ENCODE peak calls at places on chromosome 2, in eight cellular contexts. One of them, this sample, is unnamed.

GRCh38 chr2:48586433-48586832 is 31.2 kb upstream of the GTF2A1L start:
- DNase-seq in H54: no peak
- DNase-seq in HTR-8/SVneo: no peak
- DNase-seq in dermis blood vessel endothelial cell: no peak
- DNase-seq in CD4-positive, alpha-beta memory T cell: no peak
- DNase-seq in fibroblast of mammary gland: no peak
- DNase-seq in NCI-H748 treated with DMSO at 0.1 percent for 48 hours: no peak
- DNase-seq in Calu3: no peak
- DNase-seq in this sample: no peak

GRCh38 chr2:206670531-206671319 is 28.4 kb downstream of the FAM237A start:
- DNase-seq in H54: no peak
- DNase-seq in HTR-8/SVneo: no peak
- DNase-seq in dermis blood vessel endothelial cell: no peak
- DNase-seq in CD4-positive, alpha-beta memory T cell: no peak
- DNase-seq in fibroblast of mammary gland: no peak
- DNase-seq in NCI-H748 treated with DMSO at 0.1 percent for 48 hours: no peak
- DNase-seq in Calu3: no peak
- DNase-seq in this sample: no peak

GRCh38 chr2:36356199-36356989 is 816 bp downstream of the CRIM1 start:
- DNase-seq in H54: no peak
- DNase-seq in HTR-8/SVneo: no peak
- DNase-seq in dermis blood vessel endothelial cell: peak; percentile 37
- DNase-seq in CD4-positive, alpha-beta memory T cell: peak; percentile 46
- DNase-seq in fibroblast of mammary gland: peak; percentile 35
- DNase-seq in NCI-H748 treated with DMSO at 0.1 percent for 48 hours: no peak
- DNase-seq in Calu3: peak; percentile 52
- DNase-seq in this sample: no peak

GRCh38 chr2:98912221-98912851 is 23.7 kb downstream of the CRACDL start:
- DNase-seq in H54: peak; percentile 80
- DNase-seq in HTR-8/SVneo: peak; percentile 90
- DNase-seq in dermis blood vessel endothelial cell: peak; percentile 94
- DNase-seq in CD4-positive, alpha-beta memory T cell: no peak
- DNase-seq in fibroblast of mammary gland: peak; percentile 92
- DNase-seq in NCI-H748 treated with DMSO at 0.1 percent for 48 hours: peak; percentile 57
- DNase-seq in Calu3: peak; percentile 53
- DNase-seq in this sample: peak; percentile 90

GRCh38 chr2:75238670-75239330 is 39.5 kb upstream of the TACR1 start:
- DNase-seq in H54: no peak
- DNase-seq in HTR-8/SVneo: peak; percentile 29
- DNase-seq in dermis blood vessel endothelial cell: no peak
- DNase-seq in CD4-positive, alpha-beta memory T cell: no peak
- DNase-seq in fibroblast of mammary gland: peak; percentile 85
- DNase-seq in NCI-H748 treated with DMSO at 0.1 percent for 48 hours: no peak
- DNase-seq in Calu3: no peak
- DNase-seq in this sample: peak; percentile 83

GRCh38 chr2:38751847-38752410 is 768 bp upstream of the SRSF7 start:
- DNase-seq in H54: no peak
- DNase-seq in HTR-8/SVneo: peak; percentile 30
- DNase-seq in dermis blood vessel endothelial cell: no peak
- DNase-seq in CD4-positive, alpha-beta memory T cell: no peak
- DNase-seq in fibroblast of mammary gland: peak; percentile 40
- DNase-seq in NCI-H748 treated with DMSO at 0.1 percent for 48 hours: no peak
- DNase-seq in Calu3: no peak
- DNase-seq in this sample: no peak

GRCh38 chr2:55766947-55767346 is 73.3 kb upstream of the PNPT1 start:
- DNase-seq in H54: no peak
- DNase-seq in HTR-8/SVneo: no peak
- DNase-seq in dermis blood vessel endothelial cell: no peak
- DNase-seq in CD4-positive, alpha-beta memory T cell: no peak
- DNase-seq in fibroblast of mammary gland: no peak
- DNase-seq in NCI-H748 treated with DMSO at 0.1 percent for 48 hours: no peak
- DNase-seq in Calu3: no peak
- DNase-seq in this sample: no peak

GRCh38 chr2:182504903-182505302 is 78.1 kb upstream of the PDE1A start:
- DNase-seq in H54: no peak
- DNase-seq in HTR-8/SVneo: peak; percentile 11
- DNase-seq in dermis blood vessel endothelial cell: no peak
- DNase-seq in CD4-positive, alpha-beta memory T cell: no peak
- DNase-seq in fibroblast of mammary gland: peak; percentile 84
- DNase-seq in NCI-H748 treated with DMSO at 0.1 percent for 48 hours: no peak
- DNase-seq in Calu3: no peak
- DNase-seq in this sample: peak; percentile 95

GRCh38 chr2:235493402-235493774 is 455 bp upstream of the AGAP1 start:
- DNase-seq in H54: peak; percentile 57
- DNase-seq in HTR-8/SVneo: no peak
- DNase-seq in dermis blood vessel endothelial cell: no peak
- DNase-seq in CD4-positive, alpha-beta memory T cell: no peak
- DNase-seq in fibroblast of mammary gland: peak; percentile 50
- DNase-seq in NCI-H748 treated with DMSO at 0.1 percent for 48 hours: no peak
- DNase-seq in Calu3: no peak
- DNase-seq in this sample: peak; percentile 67

GRCh38 chr2:135617501-135618015 is 86.3 kb downstream of the R3HDM1 start:
- DNase-seq in H54: no peak
- DNase-seq in HTR-8/SVneo: no peak
- DNase-seq in dermis blood vessel endothelial cell: no peak
- DNase-seq in CD4-positive, alpha-beta memory T cell: no peak
- DNase-seq in fibroblast of mammary gland: no peak
- DNase-seq in NCI-H748 treated with DMSO at 0.1 percent for 48 hours: no peak
- DNase-seq in Calu3: no peak
- DNase-seq in this sample: no peak

GRCh38 chr2:235582081-235582686 is 88.3 kb downstream of the AGAP1 start:
- DNase-seq in H54: no peak
- DNase-seq in HTR-8/SVneo: no peak
- DNase-seq in dermis blood vessel endothelial cell: no peak
- DNase-seq in CD4-positive, alpha-beta memory T cell: no peak
- DNase-seq in fibroblast of mammary gland: no peak
- DNase-seq in NCI-H748 treated with DMSO at 0.1 percent for 48 hours: no peak
- DNase-seq in Calu3: no peak
- DNase-seq in this sample: no peak

GRCh38 chr2:233428438-233428837 is 74.1 kb downstream of the DGKD start:
- DNase-seq in H54: no peak
- DNase-seq in HTR-8/SVneo: no peak
- DNase-seq in dermis blood vessel endothelial cell: no peak
- DNase-seq in CD4-positive, alpha-beta memory T cell: no peak
- DNase-seq in fibroblast of mammary gland: no peak
- DNase-seq in NCI-H748 treated with DMSO at 0.1 percent for 48 hours: no peak
- DNase-seq in Calu3: no peak
- DNase-seq in this sample: no peak

GRCh38 chr2:108960006-108960405 is 29.0 kb downstream of the EDAR start:
- DNase-seq in H54: no peak
- DNase-seq in HTR-8/SVneo: no peak
- DNase-seq in dermis blood vessel endothelial cell: no peak
- DNase-seq in CD4-positive, alpha-beta memory T cell: no peak
- DNase-seq in fibroblast of mammary gland: no peak
- DNase-seq in NCI-H748 treated with DMSO at 0.1 percent for 48 hours: no peak
- DNase-seq in Calu3: no peak
- DNase-seq in this sample: no peak

GRCh38 chr2:220277445-220277960 is 650.1 kb downstream of the SLC4A3 start:
- DNase-seq in H54: no peak
- DNase-seq in HTR-8/SVneo: no peak
- DNase-seq in dermis blood vessel endothelial cell: no peak
- DNase-seq in CD4-positive, alpha-beta memory T cell: no peak
- DNase-seq in fibroblast of mammary gland: peak; percentile 92
- DNase-seq in NCI-H748 treated with DMSO at 0.1 percent for 48 hours: no peak
- DNase-seq in Calu3: peak; percentile 52
- DNase-seq in this sample: peak; percentile 79

GRCh38 chr2:164784376-164784775 is 57.2 kb downstream of the COBLL1 start:
- DNase-seq in H54: no peak
- DNase-seq in HTR-8/SVneo: no peak
- DNase-seq in dermis blood vessel endothelial cell: peak; percentile 98
- DNase-seq in CD4-positive, alpha-beta memory T cell: no peak
- DNase-seq in fibroblast of mammary gland: peak; percentile 38
- DNase-seq in NCI-H748 treated with DMSO at 0.1 percent for 48 hours: no peak
- DNase-seq in Calu3: no peak
- DNase-seq in this sample: peak; percentile 96

GRCh38 chr2:14745288-14746076 is 113.0 kb downstream of the LRATD1 start:
- DNase-seq in H54: no peak
- DNase-seq in HTR-8/SVneo: no peak
- DNase-seq in dermis blood vessel endothelial cell: no peak
- DNase-seq in CD4-positive, alpha-beta memory T cell: no peak
- DNase-seq in fibroblast of mammary gland: peak; percentile 59
- DNase-seq in NCI-H748 treated with DMSO at 0.1 percent for 48 hours: no peak
- DNase-seq in Calu3: no peak
- DNase-seq in this sample: no peak

GRCh38 chr2:44100351-44100750 is 68.3 kb upstream of the PPM1B start:
- DNase-seq in H54: peak; percentile 77
- DNase-seq in HTR-8/SVneo: peak; percentile 83
- DNase-seq in dermis blood vessel endothelial cell: peak; percentile 76
- DNase-seq in CD4-positive, alpha-beta memory T cell: no peak
- DNase-seq in fibroblast of mammary gland: peak; percentile 99
- DNase-seq in NCI-H748 treated with DMSO at 0.1 percent for 48 hours: no peak
- DNase-seq in Calu3: peak; percentile 68
- DNase-seq in this sample: peak; percentile 96

GRCh38 chr2:162317910-162318279 is 589 bp downstream of the IFIH1 start:
- DNase-seq in H54: peak; percentile 15
- DNase-seq in HTR-8/SVneo: no peak
- DNase-seq in dermis blood vessel endothelial cell: peak; percentile 47
- DNase-seq in CD4-positive, alpha-beta memory T cell: no peak
- DNase-seq in fibroblast of mammary gland: peak; percentile 16
- DNase-seq in NCI-H748 treated with DMSO at 0.1 percent for 48 hours: no peak
- DNase-seq in Calu3: peak; percentile 41
- DNase-seq in this sample: no peak

GRCh38 chr2:64649626-64650025 is 4.1 kb downstream of the SERTAD2 start:
- DNase-seq in H54: no peak
- DNase-seq in HTR-8/SVneo: no peak
- DNase-seq in dermis blood vessel endothelial cell: no peak
- DNase-seq in CD4-positive, alpha-beta memory T cell: no peak
- DNase-seq in fibroblast of mammary gland: no peak
- DNase-seq in NCI-H748 treated with DMSO at 0.1 percent for 48 hours: no peak
- DNase-seq in Calu3: peak; percentile 71
- DNase-seq in this sample: no peak

This sample was measured in fibroblast of pulmonary artery.